ENCODE peak calls at places on chromosomes 7 and 10, in eight cellular contexts. O is prostate gland, Q is right lobe of liver, V is IMR-90, D is sigmoid colon, M is body of pancreas, Y is heart left ventricle, S is ovary. Z is an unnamed sample. For H3K36me3 and H3K4me1, the result is how much of the 10 kb centered on the place peaks cover.

GRCh38 chr10:110165239-110165638 is 42.2 kb upstream of the MXI1 start:
- DNase-seq in M (no peak), Q (no peak), V (no peak), Y (no peak), D (no peak), S (no peak), O (no peak), Z (no peak)

GRCh38 chr10:36367362-36367761 is 725.3 kb upstream of the FZD8 start:
- DNase-seq in M (no peak), V (no peak), O (no peak), Q (no peak), D (no peak), S (no peak), Y (no peak), Z (no peak)

GRCh38 chr10:48306870-48307531 is 524 bp downstream of the MAPK8 start:
- DNase-seq in Q (peak), Y (peak), O (peak), V (peak), M (peak), D (peak), S (peak), Z (no peak)

GRCh38 chr10:91901784-91902677 is 7.3 kb downstream of the FGFBP3 start:
- DNase-seq in S (no peak), M (peak), V (peak), Y (no peak), D (no peak), O (peak), Q (no peak), Z (no peak)

GRCh38 chr7:155343661-155344121 is 46.0 kb downstream of the INSIG1 start:
- DNase-seq in V (no peak), Q (peak), S (no peak), O (peak), D (peak), Y (no peak), M (no peak), Z (no peak)

GRCh38 chr7:25012254-25012653 is 32.3 kb upstream of the OSBPL3 start:
- DNase-seq in M (no peak), Y (no peak), V (no peak), S (no peak), D (no peak), O (no peak), Q (no peak), Z (no peak)

GRCh38 chr10:77849039-77849664 is 77.4 kb downstream of the DLG5 start:
- DNase-seq in V (no peak), Y (no peak), D (no peak), Q (no peak), M (no peak), O (no peak), S (no peak), Z (no peak)

GRCh38 chr7:143382126-143382790 is 1.1 kb downstream of the ZYX start:
- DNase-seq in S (no peak), M (no peak), D (peak), O (no peak), V (no peak), Q (no peak), Y (no peak), Z (no peak)

GRCh38 chr10:51832652-51833383 is 133.4 kb upstream of the CSTF2T start:
- DNase-seq in S (no peak), Y (no peak), Q (no peak), V (peak), O (no peak), D (no peak), M (no peak), Z (no peak)

GRCh38 chr10:71228875-71229720 is 16.7 kb downstream of the UNC5B start:
- DNase-seq in O (no peak), Y (peak), Q (no peak), D (peak), M (no peak), S (peak), V (no peak), Z (no peak)

GRCh38 chr7:107213193-107213788 is 44.5 kb downstream of the HBP1 start:
- DNase-seq in S (no peak), M (no peak), O (no peak), D (no peak), Y (peak), Q (no peak), V (no peak), Z (no peak)

GRCh38 chr10:75910032-75910431 is 478.6 kb downstream of the LRMDA start:
- DNase-seq in O (no peak), Q (no peak), Y (no peak), D (no peak), S (no peak), M (no peak), V (peak), Z (no peak)

GRCh38 chr7:114922652-114923402 is 933 bp downstream of the MDFIC start:
- DNase-seq in S (peak), Y (peak), Q (peak), D (peak), O (peak), M (peak), V (peak), Z (peak)

GRCh38 chr10:32056136-32057040 is at the start of gene KIF5B:
- DNase-seq in Y (peak), Q (peak), O (peak), S (peak), D (peak), V (peak), M (peak), Z (peak)

GRCh38 chr10:32057041-32057372 is 782 bp upstream of the KIF5B start:
- DNase-seq in M (no peak), D (no peak), S (no peak), Q (no peak), Y (no peak), V (no peak), O (no peak), Z (no peak)

GRCh38 chr10:32054087-32054486 is 2.1 kb downstream of the KIF5B start:
- DNase-seq in S (no peak), M (peak), Y (no peak), Q (no peak), O (peak), D (peak), V (peak), Z (no peak)

GRCh38 chr10:32059472-32059871 is 3.2 kb upstream of the KIF5B start:
- DNase-seq in V (no peak), M (no peak), Y (no peak), S (no peak), O (no peak), D (no peak), Q (no peak), Z (no peak)

GRCh38 chr10:32055478-32056135 is 618 bp downstream of the KIF5B start:
- DNase-seq in O (peak), Q (peak), Y (peak), D (peak), S (peak), M (peak), V (peak), Z (peak)
- TF ChIP-seq POLR2A in O (peak), Q (peak), Y (no peak), D (peak), S (peak), M (no peak), V (no peak), Z (peak)

DNA sequence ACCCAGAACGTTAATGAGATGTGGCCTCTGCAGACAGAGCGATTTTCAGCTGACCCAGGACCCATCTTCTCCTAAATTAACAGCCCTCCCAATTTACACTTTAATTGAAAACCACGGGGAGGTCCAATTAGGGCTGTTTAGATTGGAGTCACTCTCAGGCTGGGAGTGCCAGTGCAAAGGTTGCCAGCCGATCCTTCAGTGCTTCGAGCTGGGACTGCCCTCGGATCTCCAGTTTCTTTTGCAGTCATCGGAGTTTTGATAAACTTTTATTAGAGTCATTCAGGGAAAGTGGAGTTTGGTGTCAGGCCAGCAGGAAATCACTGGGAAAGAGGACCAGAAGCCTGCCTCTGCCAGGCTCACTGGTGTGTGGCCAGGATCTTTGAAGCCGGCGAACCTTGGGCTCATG is 108.0 kb downstream of the DOCK1 start:
- DNase-seq in O (peak), D (no peak), S (no peak), V (no peak), Q (no peak), Y (peak), M (peak), Z (no peak)
- H3K36me3 ChIP-seq in O (under half), D (half or more), S (under half), V (under half), Q (under half), Y (half or more), M (under half), Z (under half)

GRCh38 chr7:94618134-94618533 is 37.8 kb downstream of the SGCE start:
- DNase-seq in O (no peak), Y (no peak), S (no peak), V (no peak), D (no peak), M (no peak), Q (no peak), Z (no peak)

GRCh38 chr7:94621120-94621519 is 34.8 kb downstream of the SGCE start:
- DNase-seq in S (no peak), D (no peak), V (no peak), Y (no peak), M (no peak), O (no peak), Q (no peak), Z (no peak)

GRCh38 chr7:94623820-94624219 is 32.1 kb downstream of the SGCE start:
- DNase-seq in S (no peak), O (no peak), Q (no peak), D (no peak), V (no peak), Y (no peak), M (no peak), Z (no peak)

GRCh38 chr7:94615641-94616040 is 40.3 kb downstream of the SGCE start:
- DNase-seq in M (no peak), S (no peak), Y (no peak), V (no peak), O (no peak), Q (no peak), D (no peak), Z (no peak)

GRCh38 chr7:94620703-94621118 is 35.2 kb downstream of the SGCE start:
- DNase-seq in S (peak), M (peak), Q (peak), D (peak), V (peak), Y (peak), O (peak), Z (no peak)
- H3K4me1 ChIP-seq in S (under half), M (under half), Q (under half), D (under half), V (under half), Y (under half), O (under half), Z (under half)

GRCh38 chr10:79093658-79094411 is 25.1 kb downstream of the ZMIZ1 start:
- DNase-seq in Y (no peak), S (peak), M (peak), D (peak), O (peak), V (peak), Q (peak), Z (peak)
- TF ChIP-seq POLR2A in Y (no peak), S (no peak), M (no peak), D (no peak), O (no peak), V (no peak), Q (peak), Z (no peak)

GRCh38 chr7:98995111-98995510 is 116.8 kb downstream of the TRRAP start:
- DNase-seq in Y (no peak), O (no peak), V (no peak), M (no peak), S (no peak), Q (no peak), D (no peak), Z (no peak)

GRCh38 chr7:98994046-98994944 is 116.0 kb downstream of the TRRAP start:
- DNase-seq in Y (no peak), V (no peak), Q (no peak), O (no peak), M (no peak), S (no peak), D (no peak), Z (no peak)

GRCh38 chr7:98991141-98991540 is 112.8 kb downstream of the TRRAP start:
- DNase-seq in Y (no peak), Q (no peak), O (no peak), M (no peak), V (no peak), D (peak), S (no peak), Z (no peak)

GRCh38 chr7:98992076-98992475 is 113.7 kb downstream of the TRRAP start:
- DNase-seq in M (no peak), S (no peak), O (no peak), Y (no peak), Q (no peak), V (no peak), D (peak), Z (no peak)

DNA sequence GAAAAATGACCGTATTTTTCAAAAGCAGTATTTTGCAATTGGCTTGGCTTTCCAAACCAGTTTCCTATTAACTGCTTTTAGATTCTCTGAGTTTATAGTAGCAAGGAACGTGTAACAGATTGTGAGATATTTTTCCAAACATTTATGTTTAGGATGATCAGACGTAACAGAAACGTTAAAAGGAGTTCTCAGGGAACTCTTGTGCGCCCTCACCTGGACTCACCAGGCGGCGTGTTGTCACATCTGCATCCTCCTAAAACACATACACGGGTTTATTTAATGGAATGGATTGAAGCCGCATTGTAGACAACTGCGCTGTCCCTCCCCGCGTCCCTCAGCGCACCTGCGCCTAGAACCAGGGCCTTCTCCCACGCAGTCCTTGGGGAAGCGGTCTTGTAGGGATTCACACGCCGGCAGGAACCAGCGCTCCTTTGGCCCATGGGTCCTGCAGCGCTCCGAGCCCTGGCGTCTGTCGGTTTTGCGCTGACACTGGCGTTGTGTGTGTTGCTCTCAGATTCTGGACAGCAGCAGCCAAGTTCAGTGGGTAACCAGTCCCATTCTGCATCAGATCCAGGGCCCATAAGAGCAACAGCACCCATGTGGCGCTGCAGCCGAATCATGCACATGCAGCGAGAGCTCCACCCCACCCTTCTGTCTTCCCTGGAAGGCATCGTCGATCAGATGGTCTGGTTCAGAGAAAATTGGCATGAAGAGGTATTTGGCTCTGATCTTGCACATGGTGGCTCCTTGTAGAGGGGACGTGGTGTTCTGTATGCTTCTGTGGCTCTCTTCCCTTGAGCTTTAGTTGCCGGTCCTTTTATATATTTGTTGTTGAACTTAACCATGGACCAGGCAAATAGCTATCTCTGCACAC is 114.9 kb downstream of the TRRAP start:
- DNase-seq in O (no peak), Y (no peak), S (no peak), V (no peak), D (peak), M (no peak), Q (peak), Z (no peak)
- H3K36me3 ChIP-seq in O (under half), Y (half or more), S (under half), V (half or more), D (half or more), M (under half), Q (under half), Z (under half)

GRCh38 chr7:36210542-36210941 is 57.5 kb downstream of the EEPD1 start:
- DNase-seq in D (peak), S (no peak), M (no peak), O (no peak), Y (no peak), Q (no peak), V (peak), Z (no peak)

GRCh38 chr7:36208406-36208805 is 55.4 kb downstream of the EEPD1 start:
- DNase-seq in M (no peak), D (peak), S (no peak), Q (no peak), O (no peak), Y (no peak), V (peak), Z (no peak)

GRCh38 chr7:36207451-36208291 is 54.6 kb downstream of the EEPD1 start:
- DNase-seq in Y (peak), Q (peak), D (peak), V (peak), M (peak), S (peak), O (no peak), Z (no peak)

GRCh38 chr7:36209814-36210183 is 56.7 kb downstream of the EEPD1 start:
- DNase-seq in S (no peak), V (no peak), Y (no peak), M (no peak), D (peak), Q (no peak), O (no peak), Z (no peak)

DNA sequence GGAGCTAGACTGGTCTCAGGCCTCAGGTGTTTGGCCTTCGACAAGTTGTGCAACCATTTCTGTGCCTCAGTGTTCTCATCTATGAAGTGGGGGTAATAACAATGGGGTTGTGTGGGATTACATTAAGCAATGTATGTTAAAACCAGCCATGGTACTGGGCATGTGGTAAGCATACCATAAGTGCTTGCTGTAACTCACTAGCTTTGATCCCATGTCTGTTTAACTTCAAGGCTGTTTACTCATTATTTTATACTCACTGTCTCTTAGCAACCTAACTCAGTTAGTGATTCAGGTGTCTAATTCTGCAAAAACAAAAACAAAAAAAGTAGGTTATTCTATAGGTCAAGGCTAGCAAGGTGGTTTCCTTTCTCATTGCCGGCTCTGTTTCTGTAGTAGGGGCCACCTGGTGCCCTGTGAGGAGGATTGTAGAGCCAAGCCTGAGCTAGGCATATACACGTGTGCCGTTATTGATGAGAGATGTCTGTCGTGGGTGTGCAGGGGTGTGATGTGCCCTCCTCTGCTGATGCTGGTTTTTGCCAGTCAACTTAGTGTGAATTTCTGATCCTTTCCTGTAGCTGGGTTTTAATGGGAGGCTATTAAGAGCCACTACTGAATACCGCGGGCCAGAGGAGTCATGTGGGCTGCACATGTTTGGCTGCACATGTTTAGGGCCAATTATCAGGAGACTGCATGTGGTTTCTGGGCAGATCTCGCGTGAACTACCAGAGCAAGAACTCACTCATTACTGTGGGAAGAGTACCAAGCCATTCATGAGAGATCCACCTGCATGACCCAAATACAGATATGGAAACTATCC is 56.2 kb downstream of the EEPD1 start:
- DNase-seq in V (peak), O (no peak), Y (no peak), M (no peak), S (no peak), D (peak), Q (no peak), Z (no peak)
- H3K4me1 ChIP-seq in V (half or more), O (under half), Y (half or more), M (under half), S (under half), D (half or more), Q (under half), Z (under half)

GRCh38 chr7:146826338-146826737 is 709.7 kb downstream of the CNTNAP2 start:
- DNase-seq in M (no peak), S (no peak), O (no peak), Q (no peak), D (no peak), Y (no peak), V (no peak), Z (no peak)
- TF ChIP-seq POLR2A in M (no peak), S (no peak), O (no peak), Q (no peak), D (no peak), Y (no peak), V (no peak), Z (no peak)

GRCh38 chr10:74135452-74135851 is 15.2 kb downstream of the AP3M1 start:
- DNase-seq in M (no peak), O (no peak), V (no peak), Y (no peak), Q (no peak), S (no peak), D (no peak), Z (no peak)
- H3K36me3 ChIP-seq in M (under half), O (under half), V (under half), Y (half or more), Q (under half), S (under half), D (half or more), Z (under half)

GRCh38 chr10:115514895-115515294 is 421.7 kb downstream of the ATRNL1 start:
- DNase-seq in Q (no peak), Y (no peak), M (no peak), V (no peak), D (no peak), S (no peak), O (no peak), Z (no peak)
- H3K4me1 ChIP-seq in Q (under half), Y (under half), M (under half), V (under half), D (under half), S (under half), O (under half), Z (under half)